ENCODE peak calls at places on chromosomes 5 and 9, in seven cellular contexts. One of them, this sample, is unnamed.

GRCh38 chr5:159451197-159452052 is 121.1 kb upstream of the IL12B start:
- DNase-seq in NCI-H1417: no peak
- DNase-seq in COLO829: peak
- DNase-seq in upper lobe of right lung: no peak
- DNase-seq in HEK293T: no peak
- DNase-seq in GM06990: no peak
- DNase-seq in posterior vena cava: no peak
- DNase-seq in this sample: peak

GRCh38 chr9:122819326-122819725 is 9.1 kb downstream of the PDCL start:
- DNase-seq in NCI-H1417: no peak
- DNase-seq in COLO829: no peak
- DNase-seq in upper lobe of right lung: no peak
- DNase-seq in HEK293T: no peak
- DNase-seq in GM06990: no peak
- DNase-seq in posterior vena cava: no peak
- DNase-seq in this sample: no peak

GRCh38 chr9:123165813-123166212 is 102.6 kb downstream of the STRBP start:
- DNase-seq in NCI-H1417: no peak
- DNase-seq in COLO829: no peak
- DNase-seq in upper lobe of right lung: no peak
- DNase-seq in HEK293T: no peak
- DNase-seq in GM06990: no peak
- DNase-seq in posterior vena cava: no peak
- DNase-seq in this sample: no peak

GRCh38 chr5:172646716-172647285 is 5.7 kb downstream of the NEURL1B start:
- DNase-seq in NCI-H1417: peak
- DNase-seq in COLO829: no peak
- DNase-seq in upper lobe of right lung: peak
- DNase-seq in HEK293T: peak
- DNase-seq in GM06990: no peak
- DNase-seq in posterior vena cava: peak
- DNase-seq in this sample: no peak

GRCh38 chr5:180172447-180173197 is 36.4 kb downstream of the RASGEF1C start:
- DNase-seq in NCI-H1417: no peak
- DNase-seq in COLO829: no peak
- DNase-seq in upper lobe of right lung: no peak
- DNase-seq in HEK293T: no peak
- DNase-seq in GM06990: no peak
- DNase-seq in posterior vena cava: no peak
- DNase-seq in this sample: no peak

GRCh38 chr9:124066783-124067563 is 55.4 kb downstream of the LHX2 start:
- DNase-seq in NCI-H1417: no peak
- DNase-seq in COLO829: peak
- DNase-seq in upper lobe of right lung: no peak
- DNase-seq in HEK293T: no peak
- DNase-seq in GM06990: no peak
- DNase-seq in posterior vena cava: no peak
- DNase-seq in this sample: no peak

GRCh38 chr9:2621678-2622360 is at the start of gene VLDLR:
- DNase-seq in NCI-H1417: peak
- DNase-seq in COLO829: no peak
- DNase-seq in upper lobe of right lung: no peak
- DNase-seq in HEK293T: peak
- DNase-seq in GM06990: peak
- DNase-seq in posterior vena cava: peak
- DNase-seq in this sample: no peak

GRCh38 chr5:32261198-32261597 is 51.5 kb downstream of the MTMR12 start:
- DNase-seq in NCI-H1417: no peak
- DNase-seq in COLO829: no peak
- DNase-seq in upper lobe of right lung: no peak
- DNase-seq in HEK293T: no peak
- DNase-seq in GM06990: peak
- DNase-seq in posterior vena cava: no peak
- DNase-seq in this sample: no peak

GRCh38 chr9:13189362-13189761 is 90.1 kb downstream of the MPDZ start:
- DNase-seq in NCI-H1417: no peak
- DNase-seq in COLO829: no peak
- DNase-seq in upper lobe of right lung: no peak
- DNase-seq in HEK293T: no peak
- DNase-seq in GM06990: no peak
- DNase-seq in posterior vena cava: no peak
- DNase-seq in this sample: no peak

GRCh38 chr5:168766038-168766700 is 187.0 kb upstream of the PANK3 start:
- DNase-seq in NCI-H1417: no peak
- DNase-seq in COLO829: no peak
- DNase-seq in upper lobe of right lung: no peak
- DNase-seq in HEK293T: no peak
- DNase-seq in GM06990: no peak
- DNase-seq in posterior vena cava: no peak
- DNase-seq in this sample: no peak

GRCh38 chr9:99489043-99489378 is 266.9 kb downstream of the SEC61B start:
- DNase-seq in NCI-H1417: no peak
- DNase-seq in COLO829: peak
- DNase-seq in upper lobe of right lung: no peak
- DNase-seq in HEK293T: no peak
- DNase-seq in GM06990: no peak
- DNase-seq in posterior vena cava: no peak
- DNase-seq in this sample: no peak

GRCh38 chr9:88746029-88746743 is 211.2 kb downstream of the NXNL2 start:
- DNase-seq in NCI-H1417: no peak
- DNase-seq in COLO829: no peak
- DNase-seq in upper lobe of right lung: no peak
- DNase-seq in HEK293T: peak
- DNase-seq in GM06990: no peak
- DNase-seq in posterior vena cava: peak
- DNase-seq in this sample: no peak

GRCh38 chr9:16335788-16336580 is 534.5 kb downstream of the BNC2 start:
- DNase-seq in NCI-H1417: no peak
- DNase-seq in COLO829: peak
- DNase-seq in upper lobe of right lung: no peak
- DNase-seq in HEK293T: no peak
- DNase-seq in GM06990: no peak
- DNase-seq in posterior vena cava: peak
- DNase-seq in this sample: peak

GRCh38 chr5:134594797-134595457 is 37.7 kb downstream of the SAR1B start:
- DNase-seq in NCI-H1417: no peak
- DNase-seq in COLO829: no peak
- DNase-seq in upper lobe of right lung: no peak
- DNase-seq in HEK293T: no peak
- DNase-seq in GM06990: no peak
- DNase-seq in posterior vena cava: no peak
- DNase-seq in this sample: no peak

This sample was measured in NCI-H460.